ENCODE peak calls at places on chromosomes 4 and X, in five cellular contexts. M is AG04449, P is mesothelial cell of epicardium, E is right lobe of liver, K is choroid plexus epithelial cell. X is an unnamed sample.

GRCh38 chr4:34935739-34936138 is 1308.6 kb downstream of the ARAP2 start:
- DNase-seq in P (no peak), K (no peak), M (no peak), E (no peak), X (no peak)

GRCh38 chr4:89788243-89789072 is 48.5 kb downstream of the SNCA start:
- DNase-seq in K (peak), E (no peak), M (no peak), P (no peak), X (no peak)

GRCh38 chrX:125205918-125206665 is 113.6 kb upstream of the TEX13C start:
- DNase-seq in E (peak), K (no peak), M (no peak), P (peak), X (no peak)

GRCh38 chr4:168551211-168551610 is 54.4 kb downstream of the PALLD start:
- DNase-seq in P (no peak), K (peak), E (no peak), M (no peak), X (no peak)

GRCh38 chr4:1567519-1567807 is 116.7 kb downstream of the FAM53A start:
- DNase-seq in K (no peak), M (no peak), E (no peak), P (no peak), X (no peak)

GRCh38 chr4:184548651-184549341 is 74.4 kb upstream of the IRF2 start:
- DNase-seq in P (no peak), M (no peak), K (no peak), E (peak), X (no peak)

GRCh38 chr4:1026115-1026514 is 14.7 kb downstream of the FGFRL1 start:
- DNase-seq in E (peak), P (no peak), K (peak), M (no peak), X (no peak)

GRCh38 chrX:17499512-17499911 is 124.5 kb downstream of the NHS start:
- DNase-seq in E (no peak), P (no peak), M (no peak), K (no peak), X (no peak)

GRCh38 chr4:80788798-80789197 is 241.7 kb upstream of the BMP3 start:
- DNase-seq in P (no peak), M (no peak), E (no peak), K (peak), X (no peak)

GRCh38 chrX:7586126-7586525 is 256.8 kb upstream of the VCX start:
- DNase-seq in P (no peak), M (peak), E (no peak), K (peak), X (no peak)

GRCh38 chr4:104385713-104386112 is 109.0 kb downstream of the CXXC4 start:
- DNase-seq in K (no peak), P (no peak), E (no peak), M (no peak), X (no peak)

GRCh38 chr4:59597536-59598232 is 1602.4 kb upstream of the ADGRL3 start:
- DNase-seq in K (peak), M (no peak), E (no peak), P (no peak), X (no peak)

GRCh38 chr4:2074588-2074987 is 15.5 kb downstream of the NAT8L start:
- DNase-seq in E (peak), P (no peak), K (no peak), M (no peak), X (no peak)

GRCh38 chr4:151260526-151260925 is 16.4 kb upstream of the PRSS48 start:
- DNase-seq in M (no peak), P (no peak), K (no peak), E (no peak), X (no peak)

GRCh38 chrX:69305333-69306062 is 140.2 kb upstream of the PJA1 start:
- DNase-seq in P (no peak), K (no peak), E (no peak), M (no peak), X (no peak)

GRCh38 chr4:172809319-172809718 is 359.3 kb upstream of the GALNT7 start:
- DNase-seq in K (peak), P (no peak), M (no peak), E (no peak), X (no peak)

GRCh38 chr4:21901281-21901680 is 47.3 kb downstream of the KCNIP4 start:
- DNase-seq in M (no peak), P (no peak), K (no peak), E (no peak), X (no peak)

GRCh38 chrX:38563006-38563405 is 1.7 kb downstream of the TSPAN7 start:
- DNase-seq in P (no peak), E (no peak), K (no peak), M (no peak), X (no peak)

DNA sequence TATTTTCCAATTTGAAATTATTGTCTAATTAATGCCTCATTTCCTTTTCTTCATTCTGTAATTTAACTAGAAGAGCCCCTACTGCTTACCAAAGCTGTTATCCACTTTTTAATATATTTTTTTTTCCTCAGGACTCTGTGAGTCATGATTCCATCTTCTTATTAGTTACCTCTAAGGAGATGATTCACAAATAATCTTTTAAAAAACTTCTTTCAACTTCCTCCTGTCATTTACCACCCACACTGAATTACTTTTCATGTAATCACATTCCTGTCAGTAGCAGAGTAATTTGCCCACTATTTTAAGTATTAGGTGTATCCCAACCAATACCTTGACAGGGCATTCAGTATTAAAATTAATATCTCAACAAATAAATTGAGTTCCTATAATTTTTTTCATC is 470.9 kb upstream of the ADGRL3 start:
- DNase-seq in M (no peak), K (peak), P (no peak), E (no peak), X (no peak)
- TF ChIP-seq CTCF in M (no peak), K (no peak), P (no peak), E (no peak), X (no peak)

GRCh38 chr4:3148926-3149325 is 74.4 kb downstream of the HTT start:
- DNase-seq in P (no peak), K (no peak), M (no peak), E (no peak), X (no peak)

GRCh38 chr4:3145251-3145908 is 70.9 kb downstream of the HTT start:
- DNase-seq in E (no peak), M (no peak), K (peak), P (no peak), X (no peak)
- TF ChIP-seq CTCF in E (peak), M (no peak), K (peak), P (no peak), X (peak)

DNA sequence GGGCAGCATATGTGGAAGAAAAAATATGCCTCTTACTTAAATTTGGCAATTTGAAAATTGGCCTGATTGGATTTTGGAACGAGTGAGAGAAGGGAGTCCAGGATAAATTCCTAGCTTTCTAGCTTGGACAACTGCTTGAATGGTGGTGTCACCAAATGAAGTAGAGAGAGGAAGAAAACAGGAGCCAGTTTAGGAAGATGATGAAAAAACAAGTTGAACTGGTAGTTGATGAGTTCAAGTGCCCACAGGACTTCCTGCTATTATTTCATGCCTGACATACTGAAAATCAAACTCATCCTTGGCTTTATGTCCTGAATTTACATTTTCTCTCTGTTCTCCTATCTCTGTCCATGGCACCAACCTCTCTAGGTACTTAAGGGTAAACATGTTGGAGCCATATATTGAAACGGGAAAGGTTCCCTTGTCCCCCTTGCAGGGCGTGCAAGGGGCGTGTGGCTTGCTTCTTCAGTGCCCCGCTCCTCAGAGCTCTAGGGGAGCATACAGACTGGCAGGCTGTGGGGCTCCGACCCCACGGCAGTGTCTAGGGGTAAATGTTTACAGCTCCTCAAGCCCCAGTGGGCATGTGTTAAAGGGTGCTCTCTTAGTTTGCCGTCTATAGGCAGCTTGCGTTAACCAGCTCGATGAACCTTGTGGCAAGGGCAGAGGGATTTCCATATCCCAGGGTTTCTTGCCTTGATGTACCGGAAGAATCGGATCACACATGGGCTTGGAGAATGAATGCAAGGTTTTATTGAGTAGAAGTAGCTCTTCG is 250.7 kb upstream of the PGRMC2 start:
- DNase-seq in E (no peak), P (no peak), K (no peak), M (no peak), X (no peak)
- TF ChIP-seq CTCF in E (no peak), P (no peak), K (no peak), M (no peak), X (no peak)

GRCh38 chrX:24150051-24150790 is 692 bp downstream of the ZFX start:
- DNase-seq in P (peak), E (peak), K (peak), M (no peak), X (peak)
- TF ChIP-seq CTCF in P (peak), E (peak), K (peak), M (peak), X (peak)

GRCh38 chrX:155857561-155857960 is 23.6 kb upstream of the VAMP7 start:
- DNase-seq in P (no peak), E (no peak), K (peak), M (no peak), X (no peak)
- TF ChIP-seq CTCF in P (no peak), E (peak), K (peak), M (no peak), X (peak)

DNA sequence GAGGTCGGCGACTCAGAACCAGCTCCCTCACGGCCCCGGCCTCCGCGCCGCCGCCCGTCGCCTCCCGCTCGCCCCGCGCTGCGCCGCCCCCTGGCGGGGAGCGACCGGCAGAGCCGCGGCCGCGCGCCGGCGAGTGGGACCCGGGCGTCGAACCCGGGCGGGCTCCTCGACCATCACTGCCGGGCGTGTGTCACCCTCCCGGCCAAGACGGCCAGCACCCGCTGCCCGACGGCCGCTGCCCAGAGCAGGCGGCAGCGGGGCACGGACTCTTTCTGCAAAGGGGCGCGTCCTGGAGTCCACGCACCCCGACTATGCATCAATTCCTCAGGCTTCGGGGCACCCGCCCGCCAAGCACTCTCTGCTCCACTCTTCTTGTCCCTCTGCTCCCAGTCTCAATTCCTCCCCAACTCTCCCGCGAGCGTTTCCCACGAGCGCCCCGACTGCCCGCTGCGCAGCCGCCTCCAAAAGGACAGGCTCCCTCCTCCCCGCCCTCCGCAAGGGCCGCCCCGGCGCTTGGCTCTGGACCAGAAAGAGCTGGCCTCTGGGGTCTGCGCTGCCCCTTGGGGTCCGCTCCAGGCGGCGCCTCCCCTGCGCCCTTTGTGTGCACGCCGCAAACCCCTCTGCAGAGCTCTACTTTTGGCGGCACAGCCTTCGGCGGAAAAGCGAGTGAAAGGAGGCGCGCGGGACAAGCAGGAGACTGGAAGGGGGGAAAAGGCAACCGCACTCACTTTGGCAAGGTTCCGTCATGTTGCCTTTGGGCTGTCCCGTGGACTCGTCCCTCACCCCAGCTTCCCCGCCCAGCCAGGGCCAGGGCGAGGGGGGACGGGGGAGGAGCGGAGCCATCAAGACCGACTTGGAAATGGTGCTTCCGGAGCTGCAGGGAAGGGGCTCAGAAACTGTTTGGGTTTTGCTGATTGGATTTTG is 1.1 kb downstream of the PDE5A start:
- DNase-seq in P (peak), E (peak), K (peak), M (no peak), X (peak)
- TF ChIP-seq CTCF in P (peak), E (peak), K (peak), M (peak), X (peak)

DNA sequence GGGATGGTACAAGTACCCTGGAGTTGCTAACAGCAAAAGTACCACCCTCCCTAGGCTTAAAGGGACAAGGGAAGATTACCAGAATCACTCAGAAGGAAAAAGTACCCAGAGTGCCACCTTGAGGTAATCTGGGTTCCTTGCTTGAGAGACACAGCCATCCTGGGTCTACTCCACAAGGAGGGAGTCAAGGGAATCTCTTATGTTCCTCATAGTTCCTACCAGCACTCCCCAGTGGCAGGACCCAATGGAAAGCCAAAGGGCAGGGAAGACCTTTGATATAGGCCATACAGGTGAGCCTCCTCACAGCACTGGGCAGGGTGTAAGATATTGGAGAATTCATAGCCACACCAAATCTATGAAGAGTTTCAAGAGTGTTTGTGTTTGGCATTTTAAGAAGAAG is 5.7 kb downstream of the IL2 start:
- DNase-seq in K (peak), M (peak), E (no peak), P (no peak), X (no peak)
- TF ChIP-seq CTCF in K (peak), M (peak), E (no peak), P (no peak), X (peak)

GRCh38 chrX:23079347-23079746 is 79.6 kb downstream of the DDX53 start:
- DNase-seq in K (no peak), M (no peak), P (no peak), E (no peak), X (no peak)
- TF ChIP-seq CTCF in K (no peak), M (no peak), P (peak), E (no peak), X (no peak)

GRCh38 chr4:74447636-74448233 is 2.8 kb downstream of the AREG start:
- DNase-seq in P (no peak), M (no peak), K (peak), E (no peak), X (no peak)

GRCh38 chr4:74441744-74442143 is 3.2 kb upstream of the AREG start:
- DNase-seq in K (no peak), P (no peak), E (no peak), M (no peak), X (no peak)

GRCh38 chr4:74446896-74447295 is 2.0 kb downstream of the AREG start:
- DNase-seq in P (no peak), M (no peak), K (peak), E (no peak), X (no peak)

GRCh38 chr4:74446193-74446868 is 1.4 kb downstream of the AREG start:
- DNase-seq in K (peak), M (no peak), E (no peak), P (no peak), X (no peak)

GRCh38 chr4:74444891-74445642 is at the start of gene AREG:
- DNase-seq in K (peak), M (no peak), E (peak), P (peak), X (peak)
- TF ChIP-seq CTCF in K (peak), M (peak), E (peak), P (no peak), X (peak)

GRCh38 chr4:6887591-6888371 is 21.8 kb upstream of the TBC1D14 start:
- DNase-seq in P (no peak), M (no peak), K (peak), E (no peak), X (no peak)

GRCh38 chr4:6884341-6884870 is 25.2 kb upstream of the TBC1D14 start:
- DNase-seq in P (no peak), M (no peak), K (no peak), E (no peak), X (no peak)

GRCh38 chr4:6886886-6887285 is 22.7 kb upstream of the TBC1D14 start:
- DNase-seq in E (no peak), K (no peak), M (no peak), P (no peak), X (no peak)

GRCh38 chr4:6888506-6889071 is 21.0 kb upstream of the TBC1D14 start:
- DNase-seq in P (no peak), M (no peak), E (no peak), K (no peak), X (no peak)

DNA sequence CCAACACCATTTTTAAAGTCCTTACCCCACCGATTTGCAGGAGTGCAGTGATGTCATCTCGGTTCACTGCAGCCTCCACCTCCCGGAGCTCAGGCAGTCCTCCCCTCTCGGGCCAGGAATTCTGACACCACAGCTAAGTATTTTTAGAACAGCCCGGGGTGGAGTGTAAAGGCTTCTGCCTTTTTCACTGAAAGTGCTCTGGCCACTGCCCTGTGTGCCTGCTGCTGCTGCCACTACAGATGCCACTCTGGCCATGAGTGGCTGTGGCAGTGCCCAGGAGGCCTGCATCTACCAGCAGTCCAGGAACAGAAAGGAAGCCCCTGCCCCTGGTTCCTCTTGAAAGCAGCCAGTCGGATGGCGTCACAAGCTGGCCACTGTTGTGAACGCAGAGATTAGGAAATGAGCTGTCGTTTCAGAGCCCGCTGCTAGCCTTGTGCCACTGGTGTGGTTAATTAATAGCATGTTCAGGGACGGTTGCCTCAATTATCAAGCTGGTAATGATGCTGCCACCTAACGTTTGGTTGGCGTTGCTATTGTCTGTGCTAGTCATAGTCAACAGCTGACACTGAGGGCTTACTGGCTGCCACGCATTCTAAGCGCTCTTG is 23.6 kb upstream of the TBC1D14 start:
- DNase-seq in E (peak), P (no peak), M (no peak), K (peak), X (no peak)
- TF ChIP-seq CTCF in E (peak), P (no peak), M (peak), K (peak), X (no peak)